ENCODE peak calls at places on chromosomes 13 and 19, in five cellular contexts. B is H9, W is ovary, I is dorsolateral prefrontal cortex, N is PC-3. G is an unnamed sample.

GRCh38 chr19:16197188-16197621 is 506 bp upstream of the AP1M1 start:
- DNase-seq in B (no peak), W (no peak), I (no peak), N (peak; percentile 82), G (peak; percentile 76)

GRCh38 chr13:33352023-33352422 is 66.5 kb upstream of the STARD13 start:
- DNase-seq in B (no peak), W (no peak), I (no peak), N (no peak), G (no peak)

GRCh38 chr19:18135712-18136584 is 17.0 kb upstream of the PIK3R2 start:
- DNase-seq in B (no peak), W (no peak), I (no peak), N (no peak), G (no peak)

GRCh38 chr13:98557934-98558630 is 18.8 kb downstream of the STK24 start:
- DNase-seq in B (no peak), W (no peak), I (no peak), N (no peak), G (no peak)

GRCh38 chr19:31096930-31097329 is 252.3 kb downstream of the TSHZ3 start:
- DNase-seq in B (no peak), W (no peak), I (no peak), N (no peak), G (no peak)

GRCh38 chr13:97308735-97309429 is 86.7 kb downstream of the MBNL2 start:
- DNase-seq in B (no peak), W (no peak), I (no peak), N (peak; percentile 44), G (no peak)

GRCh38 chr19:41925208-41926003 is 2.8 kb downstream of the ERFL start:
- DNase-seq in B (no peak), W (no peak), I (no peak), N (no peak), G (no peak)

GRCh38 chr19:43847246-43847645 is 20.1 kb downstream of the ZNF283 start:
- DNase-seq in B (no peak), W (no peak), I (no peak), N (no peak), G (no peak)

GRCh38 chr13:26051231-26052135 is at the start of gene SHISA2:
- DNase-seq in B (peak; percentile 86), W (peak; percentile 38), I (no peak), N (peak; percentile 52), G (peak; percentile 58)

GRCh38 chr13:42633495-42633894 is 59.5 kb downstream of the TNFSF11 start:
- DNase-seq in B (no peak), W (no peak), I (no peak), N (peak; percentile 16), G (no peak)

GRCh38 chr13:80901111-80902014 is 560.4 kb upstream of the SPRY2 start:
- DNase-seq in B (no peak), W (no peak), I (no peak), N (no peak), G (no peak)

GRCh38 chr13:41960195-41960699 is 662 bp downstream of the VWA8 start:
- DNase-seq in B (no peak), W (no peak), I (no peak), N (peak; percentile 9), G (peak; percentile 33)

GRCh38 chr13:28531195-28531955 is 36.4 kb upstream of the FLT1 start:
- DNase-seq in B (no peak), W (no peak), I (no peak), N (peak; percentile 8), G (no peak)

GRCh38 chr19:38877781-38878574 is at the start of gene RINL:
- DNase-seq in B (peak; percentile 48), W (no peak), I (no peak), N (no peak), G (no peak)

GRCh38 chr13:103839460-103839859 is 773.2 kb upstream of the SLC10A2 start:
- DNase-seq in B (no peak), W (no peak), I (no peak), N (no peak), G (no peak)

GRCh38 chr19:3642987-3643386 is 16.4 kb upstream of the CACTIN start:
- DNase-seq in B (peak; percentile 73), W (no peak), I (no peak), N (no peak), G (peak; percentile 25)

GRCh38 chr13:73179906-73180305 is 121.1 kb downstream of the KLF5 start:
- DNase-seq in B (no peak), W (no peak), I (no peak), N (peak; percentile 59), G (no peak)

GRCh38 chr13:56975647-56976046 is 165.1 kb upstream of the PRR20A start:
- DNase-seq in B (peak; percentile 31), W (no peak), I (no peak), N (no peak), G (no peak)

DNA sequence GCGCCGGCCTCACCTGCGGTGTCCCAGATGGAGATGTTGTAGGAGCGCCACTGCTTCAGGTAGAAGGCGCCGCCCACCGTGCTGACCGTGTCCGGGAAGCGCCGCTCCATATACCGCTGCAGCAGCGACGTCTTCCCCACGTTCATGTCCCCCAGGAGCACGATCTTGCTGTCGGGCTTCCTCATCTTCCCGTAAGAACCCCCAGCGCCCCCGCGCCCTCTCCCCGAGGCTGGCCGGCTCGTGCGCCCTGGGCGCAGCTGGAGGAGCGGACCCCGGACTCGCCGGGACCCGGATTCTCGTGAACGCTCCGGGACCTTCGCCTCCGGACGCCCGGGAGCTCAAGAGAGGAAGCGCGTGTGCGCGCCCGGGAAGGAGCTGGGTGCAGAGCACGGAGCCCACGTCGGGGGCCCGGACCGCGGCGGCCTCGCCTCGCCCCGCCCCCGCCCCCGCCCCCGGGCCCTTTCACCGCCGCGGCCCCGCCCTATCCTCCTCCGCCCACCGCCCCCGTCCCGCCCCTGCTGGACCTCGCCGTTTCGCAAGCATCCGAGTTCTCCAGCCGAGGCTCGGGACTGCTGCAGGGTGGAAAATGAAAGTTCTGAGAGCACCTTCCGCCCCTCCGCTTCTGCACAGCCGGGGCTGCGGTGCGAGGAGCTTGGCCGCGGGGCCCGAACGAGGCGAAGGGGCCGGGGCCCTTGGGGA is at the start of gene RAB20:
- DNase-seq in B (peak; percentile 84), W (peak; percentile 88), I (no peak), N (peak; percentile 72), G (peak; percentile 87)
- H3K27ac ChIP-seq in B (no peak within 1 kb of the TSS), W (peak within 1 kb of the TSS; percentile 95), I (peak within 1 kb of the TSS; percentile 74), N (peak within 1 kb of the TSS; percentile 66), G (peak within 1 kb of the TSS; percentile 83)

DNA sequence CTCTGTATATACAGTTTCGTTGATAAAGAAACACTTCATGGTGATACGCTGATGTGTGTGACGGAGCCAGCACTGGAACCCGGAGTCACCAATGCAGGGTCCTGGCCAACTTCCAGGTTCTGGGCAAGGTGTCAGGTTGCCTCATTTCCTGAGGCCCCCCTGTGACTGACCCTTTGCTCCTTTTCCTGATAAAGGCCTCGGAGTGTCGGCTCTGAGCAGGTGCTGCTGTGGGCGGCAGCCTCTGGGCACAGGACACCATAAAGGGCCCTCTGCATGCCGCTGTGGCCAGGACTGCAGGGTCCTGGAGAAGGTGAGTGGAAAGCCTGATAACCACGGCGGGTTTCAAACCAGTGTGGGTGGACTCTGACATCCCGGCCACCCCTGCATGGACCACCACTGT is 17.3 kb upstream of the MYDGF start:
- DNase-seq in B (no peak), W (no peak), I (no peak), N (no peak), G (no peak)
- TF ChIP-seq CTCF in B (no peak), W (no peak), I (no peak), N (no peak), G (no peak)

GRCh38 chr19:29491995-29492577 is 33.7 kb upstream of the VSTM2B start:
- DNase-seq in B (no peak), W (no peak), I (peak; percentile 31), N (no peak), G (no peak)
- H3K27ac ChIP-seq in B (no peak overlapping the region), W (no peak overlapping the region), I (peak overlapping the region; percentile 85), N (no peak overlapping the region), G (no peak overlapping the region)

GRCh38 chr19:45110811-45111210 is 17.8 kb downstream of the PPP1R37 start:
- DNase-seq in B (no peak), W (no peak), I (no peak), N (no peak), G (no peak)
- TF ChIP-seq CTCF in B (no peak), W (no peak), I (no peak), N (no peak), G (no peak)

DNA sequence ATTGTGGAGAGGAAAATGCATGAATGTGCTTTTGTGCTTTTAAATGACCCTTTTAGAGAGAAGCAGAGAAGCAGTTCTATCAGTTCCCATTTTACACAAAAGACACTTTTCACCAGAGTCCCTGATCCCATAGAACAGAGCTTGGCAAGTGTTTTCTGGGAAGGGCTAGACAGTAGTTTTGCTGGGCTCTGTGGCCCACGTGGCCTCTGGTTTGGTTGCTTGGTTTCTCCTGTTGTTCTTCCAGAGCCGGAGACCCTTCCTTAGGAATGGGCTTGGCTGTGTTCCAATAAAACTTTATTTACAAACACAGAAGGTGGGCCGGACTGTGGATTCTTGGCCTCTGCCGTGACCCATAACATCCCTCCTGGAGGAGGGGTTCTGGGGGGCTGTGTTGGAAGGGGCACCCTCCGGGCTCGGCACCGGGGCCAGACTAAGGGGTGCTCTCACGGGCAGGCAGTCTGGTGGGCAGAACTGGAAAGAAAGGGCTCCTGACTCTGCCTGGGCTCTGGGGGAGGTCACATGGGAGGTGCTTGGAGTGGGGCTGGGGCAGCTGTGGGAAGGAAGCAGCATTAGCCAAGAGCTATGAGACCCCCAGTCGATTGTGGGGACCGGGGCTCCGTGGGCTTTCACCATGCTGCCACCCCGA is 3.2 kb downstream of the SPPL2B start:
- DNase-seq in B (no peak), W (no peak), I (no peak), N (no peak), G (no peak)
- H3K27ac ChIP-seq in B (no peak overlapping the region), W (no peak overlapping the region), I (peak overlapping the region; percentile 85), N (no peak overlapping the region), G (peak overlapping the region; percentile 7)

DNA sequence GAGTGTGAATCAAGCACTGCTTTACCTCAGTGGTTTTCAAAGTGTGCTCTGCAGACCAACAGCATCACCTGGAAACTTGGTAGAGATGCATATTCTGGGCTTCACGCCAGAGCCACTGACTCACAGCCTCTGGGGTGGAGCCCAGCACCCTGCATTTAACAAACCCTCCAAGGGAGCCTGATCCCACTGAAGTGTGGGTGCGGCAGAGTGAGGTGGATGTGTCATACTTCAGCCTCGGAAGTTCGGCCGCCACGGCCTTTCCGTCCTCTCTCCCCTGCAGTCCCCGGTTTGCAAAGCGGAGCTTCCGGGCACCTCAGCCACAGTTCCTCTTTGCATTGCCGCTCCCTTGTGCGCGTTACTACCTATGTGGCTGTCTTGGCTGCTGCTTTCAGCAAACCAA is 33.3 kb upstream of the MICU2 start:
- DNase-seq in B (no peak), W (peak; percentile 15), I (no peak), N (peak; percentile 96), G (peak; percentile 96)
- TF ChIP-seq CTCF in B (no peak), W (no peak), I (no peak), N (no peak), G (no peak)

GRCh38 chr19:48715276-48715675 is 4.2 kb downstream of the MAMSTR start:
- DNase-seq in B (no peak), W (peak; percentile 60), I (no peak), N (no peak), G (no peak)
- H3K27ac ChIP-seq in B (no peak overlapping the region), W (peak overlapping the region; percentile 79), I (peak overlapping the region; percentile 86), N (no peak overlapping the region), G (peak overlapping the region; percentile 91)

DNA sequence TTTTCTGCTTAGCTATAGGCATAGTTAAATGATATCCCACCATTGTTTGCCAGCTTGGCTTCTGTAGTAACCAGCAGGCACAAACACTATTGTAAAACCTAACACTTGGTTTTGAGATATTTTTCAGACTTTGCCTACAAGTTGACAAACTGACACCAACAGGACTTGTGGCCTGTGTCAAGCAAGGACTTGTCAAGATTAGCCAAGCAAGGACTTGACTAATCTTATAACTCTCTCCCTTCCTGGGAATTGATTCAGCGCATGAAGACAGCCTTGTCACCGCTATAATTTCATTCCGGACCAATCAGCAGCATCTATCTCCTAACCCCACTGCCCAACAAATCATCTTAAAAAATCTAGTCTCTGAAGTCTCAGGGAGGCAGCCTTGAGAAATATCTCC is 72.7 kb upstream of the SLITRK1 start:
- DNase-seq in B (no peak), W (no peak), I (no peak), N (no peak), G (no peak)
- TF ChIP-seq CTCF in B (no peak), W (no peak), I (no peak), N (no peak), G (no peak)